ENCODE peak calls at places on chromosomes 4 and X, in eight cellular contexts. J is HTR-8/SVneo; R is AG09319; S is C1 segment of cervical spinal cord; U is M059J; D is Jurkat, Clone E6-1; Z is COR-L47; H is HT-29. V is an unnamed sample.

GRCh38 chrX:119089619-119090018 is 16.8 kb downstream of the CT47C1 start:
- DNase-seq in D (no peak), J (no peak), R (no peak), S (no peak), Z (no peak), U (no peak), H (no peak), V (no peak)

GRCh38 chr4:47668810-47669408 is 169.0 kb downstream of the CORIN start:
- DNase-seq in R (peak; percentile 29), J (peak; percentile 32), U (peak; percentile 57), S (no peak), H (peak; percentile 64), Z (peak; percentile 18), D (peak; percentile 45), V (peak; percentile 55)

GRCh38 chr4:40846556-40846955 is 96.8 kb downstream of the NSUN7 start:
- DNase-seq in Z (no peak), H (no peak), S (no peak), U (no peak), R (no peak), J (no peak), D (no peak), V (no peak)

GRCh38 chr4:53326535-53326934 is 39.3 kb downstream of the SCFD2 start:
- DNase-seq in J (no peak), Z (no peak), S (no peak), U (no peak), H (no peak), D (no peak), R (no peak), V (no peak)

GRCh38 chr4:153634737-153635353 is 49.2 kb upstream of the TLR2 start:
- DNase-seq in H (peak; percentile 19), D (no peak), S (no peak), R (no peak), J (peak; percentile 27), U (peak; percentile 23), Z (peak; percentile 17), V (peak; percentile 45)

GRCh38 chr4:107862658-107863057 is 37.9 kb downstream of the SGMS2 start:
- DNase-seq in H (peak; percentile 93), D (no peak), Z (peak; percentile 24), R (no peak), J (no peak), U (peak; percentile 97), S (no peak), V (no peak)

GRCh38 chr4:63563288-63564014 is 845.8 kb downstream of the TECRL start:
- DNase-seq in R (no peak), U (no peak), S (no peak), J (peak; percentile 0), H (peak; percentile 23), Z (peak; percentile 24), D (peak; percentile 10), V (no peak)

GRCh38 chrX:112818114-112819012 is 22.3 kb downstream of the AMOT start:
- DNase-seq in U (no peak), H (no peak), S (no peak), J (no peak), Z (no peak), D (no peak), R (no peak), V (no peak)

GRCh38 chr4:80336582-80336981 is 1.1 kb downstream of the CFAP299 start:
- DNase-seq in Z (peak; percentile 65), J (no peak), U (no peak), H (peak; percentile 58), D (no peak), R (no peak), S (no peak), V (peak; percentile 57)

GRCh38 chr4:164261831-164262230 is 492.1 kb upstream of the SMIM31 start:
- DNase-seq in U (peak; percentile 21), S (no peak), R (no peak), J (no peak), H (no peak), Z (no peak), D (no peak), V (no peak)

GRCh38 chrX:40084471-40084870 is 13.3 kb downstream of the BCOR start:
- DNase-seq in H (no peak), R (no peak), J (no peak), U (no peak), D (no peak), S (no peak), Z (no peak), V (no peak)

GRCh38 chrX:139639253-139639652 is 68.7 kb downstream of the MCF2 start:
- DNase-seq in J (no peak), S (no peak), H (no peak), Z (no peak), D (no peak), R (no peak), U (no peak), V (no peak)

GRCh38 chr4:145177906-145178538 is 2.4 kb downstream of the OTUD4 start:
- DNase-seq in S (no peak), U (peak; percentile 15), R (no peak), J (no peak), H (peak; percentile 49), Z (no peak), D (no peak), V (peak; percentile 77)

GRCh38 chr4:156594619-156595018 is 377.0 kb downstream of the PDGFC start:
- DNase-seq in Z (peak; percentile 64), U (peak; percentile 67), J (no peak), S (no peak), D (no peak), R (no peak), H (peak; percentile 67), V (peak; percentile 80)

GRCh38 chr4:122083971-122084370 is 68.2 kb upstream of the BLTP1 start:
- DNase-seq in U (no peak), D (no peak), H (no peak), R (no peak), Z (no peak), J (no peak), S (no peak), V (no peak)

GRCh38 chrX:7077241-7077909 is 70.1 kb upstream of the STS start:
- DNase-seq in S (no peak), J (no peak), Z (no peak), D (peak; percentile 68), U (no peak), R (no peak), H (no peak), V (no peak)

V was measured in KBM-7.